ENCODE peak calls at places on chromosomes 5 and 9, in five cellular contexts. X is sigmoid colon, A is stomach, G is transverse colon, O is K562. S is an unnamed sample.

GRCh38 chr5:109558952-109559351 is 130.8 kb upstream of the MAN2A1 start:
- DNase-seq in X (no peak), A (no peak), G (no peak), O (no peak), S (no peak)

GRCh38 chr9:91162784-91163440 is 198.8 kb downstream of the AUH start:
- DNase-seq in X (no peak), A (peak), G (peak), O (peak), S (no peak)

GRCh38 chr5:158777647-158778368 is 321.9 kb downstream of the EBF1 start:
- DNase-seq in X (no peak), A (no peak), G (no peak), O (no peak), S (no peak)

GRCh38 chr9:13845460-13845859 is 468.5 kb downstream of the NFIB start:
- DNase-seq in X (no peak), A (no peak), G (no peak), O (no peak), S (no peak)

GRCh38 chr9:115946530-115946929 is 207.1 kb upstream of the PAPPA start:
- DNase-seq in X (no peak), A (no peak), G (no peak), O (no peak), S (no peak)

GRCh38 chr5:176547811-176548210 is 1.3 kb upstream of the CDHR2 start:
- DNase-seq in X (no peak), A (peak), G (peak), O (no peak), S (no peak)

GRCh38 chr9:89952401-89952800 is 347.6 kb downstream of the GADD45G start:
- DNase-seq in X (no peak), A (no peak), G (no peak), O (no peak), S (no peak)

GRCh38 chr5:68161156-68161555 is 54.4 kb upstream of the PIK3R1 start:
- DNase-seq in X (no peak), A (no peak), G (no peak), O (no peak), S (no peak)

GRCh38 chr5:43369651-43370050 is 42.5 kb downstream of the CCL28 start:
- DNase-seq in X (no peak), A (no peak), G (no peak), O (no peak), S (no peak)

GRCh38 chr5:135660826-135661555 is 82.2 kb upstream of the CXCL14 start:
- DNase-seq in X (no peak), A (no peak), G (no peak), O (no peak), S (no peak)

GRCh38 chr9:131739192-131739961 is 499 bp downstream of the RAPGEF1 start:
- DNase-seq in X (peak), A (peak), G (peak), O (peak), S (peak)

GRCh38 chr9:90307177-90307833 is 335.3 kb downstream of the DIRAS2 start:
- DNase-seq in X (no peak), A (no peak), G (no peak), O (no peak), S (peak)

GRCh38 chr5:172837640-172838039 is 3.6 kb downstream of the ERGIC1 start:
- DNase-seq in X (peak), A (peak), G (peak), O (no peak), S (peak)

GRCh38 chr9:4955836-4956235 is 29.2 kb upstream of the JAK2 start:
- DNase-seq in X (no peak), A (no peak), G (no peak), O (no peak), S (no peak)

GRCh38 chr5:105670586-105670985 is 2000.2 kb downstream of the EFNA5 start:
- DNase-seq in X (no peak), A (no peak), G (no peak), O (no peak), S (no peak)

GRCh38 chr9:34272146-34272545 is 56.9 kb downstream of the KIF24 start:
- DNase-seq in X (no peak), A (no peak), G (no peak), O (no peak), S (no peak)

GRCh38 chr9:133981589-133981957 is 10.6 kb downstream of the VAV2 start:
- DNase-seq in X (no peak), A (no peak), G (no peak), O (no peak), S (no peak)

GRCh38 chr5:119411935-119412623 is 40.2 kb upstream of the HSD17B4 start:
- DNase-seq in X (peak), A (peak), G (peak), O (peak), S (peak)

GRCh38 chr9:83466877-83467276 is 71.3 kb downstream of the FRMD3 start:
- DNase-seq in X (no peak), A (no peak), G (no peak), O (no peak), S (no peak)

GRCh38 chr9:13324988-13325387 is 45.5 kb upstream of the MPDZ start:
- DNase-seq in X (no peak), A (no peak), G (no peak), O (no peak), S (no peak)

GRCh38 chr9:133201424-133202144 is 7.5 kb downstream of the OBP2B start:
- DNase-seq in X (no peak), A (peak), G (no peak), O (no peak), S (no peak)

GRCh38 chr9:108937561-108938305 is 3.5 kb downstream of the ABITRAM start:
- DNase-seq in X (no peak), A (no peak), G (no peak), O (no peak), S (no peak)

GRCh38 chr9:108860354-108860753 is 1.7 kb upstream of the ACTL7A start:
- DNase-seq in X (no peak), A (no peak), G (no peak), O (no peak), S (no peak)

GRCh38 chr9:74412236-74412979 is 84.7 kb upstream of the RORB start:
- DNase-seq in X (no peak), A (no peak), G (no peak), O (no peak), S (no peak)

GRCh38 chr5:61683926-61684325 is 351.9 kb downstream of the ZSWIM6 start:
- DNase-seq in X (no peak), A (no peak), G (no peak), O (no peak), S (no peak)

GRCh38 chr9:93664549-93665120 is 88.3 kb downstream of the PHF2 start:
- DNase-seq in X (peak), A (no peak), G (peak), O (no peak), S (no peak)

GRCh38 chr9:85515021-85515420 is 226.7 kb downstream of the AGTPBP1 start:
- DNase-seq in X (no peak), A (no peak), G (no peak), O (no peak), S (no peak)

GRCh38 chr9:8857330-8858249 is 1058.0 kb upstream of the DMAC1 start:
- DNase-seq in X (peak), A (peak), G (peak), O (no peak), S (peak)

GRCh38 chr5:103526164-103526915 is 36.2 kb downstream of the NUDT12 start:
- DNase-seq in X (no peak), A (no peak), G (no peak), O (no peak), S (no peak)

GRCh38 chr5:96344678-96345612 is 88.1 kb downstream of the PCSK1 start:
- DNase-seq in X (no peak), A (peak), G (peak), O (peak), S (no peak)

GRCh38 chr5:181187500-181188213 is 17.3 kb downstream of the TRIM7 start:
- DNase-seq in X (peak), A (peak), G (peak), O (peak), S (peak)

GRCh38 chr9:37424686-37425297 is 2.3 kb downstream of the GRHPR start:
- DNase-seq in X (no peak), A (no peak), G (no peak), O (no peak), S (no peak)

GRCh38 chr9:37422289-37423104 is at the start of gene GRHPR:
- DNase-seq in X (peak), A (peak), G (peak), O (peak), S (peak)

GRCh38 chr9:37423508-37423907 is 1.0 kb downstream of the GRHPR start:
- DNase-seq in X (no peak), A (no peak), G (no peak), O (no peak), S (no peak)

GRCh38 chr9:37425298-37425752 is 2.8 kb downstream of the GRHPR start:
- DNase-seq in X (no peak), A (no peak), G (no peak), O (no peak), S (peak)

GRCh38 chr9:37424204-37424685 is 1.7 kb downstream of the GRHPR start:
- DNase-seq in X (no peak), A (no peak), G (no peak), O (no peak), S (no peak)
- TF ChIP-seq EP300 in X (no peak), A (no peak), G (no peak), O (no peak), S (no peak)

DNA sequence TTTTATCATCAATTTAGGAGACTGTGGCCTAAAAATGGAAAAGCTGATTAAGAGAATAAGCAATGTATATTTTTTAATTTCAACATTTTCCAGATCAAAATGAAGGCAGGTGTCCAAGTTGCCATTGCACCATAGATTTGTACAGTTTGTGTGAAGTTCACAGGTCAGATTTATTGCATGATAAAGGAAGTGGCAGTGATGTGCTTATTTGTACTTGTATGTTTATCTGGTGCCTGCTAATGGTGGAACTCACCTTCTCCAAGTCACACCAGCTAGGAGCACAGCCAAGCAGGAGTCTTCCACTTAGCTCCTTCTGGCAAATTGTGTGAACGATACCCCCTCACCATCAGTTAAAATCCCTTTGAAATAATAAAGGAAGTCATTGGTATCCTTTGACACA is 37.8 kb upstream of the ANKRD31 start:
- DNase-seq in X (no peak), A (no peak), G (no peak), O (no peak), S (no peak)
- TF ChIP-seq EP300 in X (no peak), A (no peak), G (no peak), O (no peak), S (no peak)

GRCh38 chr9:136808781-136809158 is 1.0 kb downstream of the RABL6 start:
- DNase-seq in X (no peak), A (no peak), G (no peak), O (no peak), S (no peak)
- TF ChIP-seq EP300 in X (no peak), A (no peak), G (no peak), O (no peak), S (no peak)

DNA sequence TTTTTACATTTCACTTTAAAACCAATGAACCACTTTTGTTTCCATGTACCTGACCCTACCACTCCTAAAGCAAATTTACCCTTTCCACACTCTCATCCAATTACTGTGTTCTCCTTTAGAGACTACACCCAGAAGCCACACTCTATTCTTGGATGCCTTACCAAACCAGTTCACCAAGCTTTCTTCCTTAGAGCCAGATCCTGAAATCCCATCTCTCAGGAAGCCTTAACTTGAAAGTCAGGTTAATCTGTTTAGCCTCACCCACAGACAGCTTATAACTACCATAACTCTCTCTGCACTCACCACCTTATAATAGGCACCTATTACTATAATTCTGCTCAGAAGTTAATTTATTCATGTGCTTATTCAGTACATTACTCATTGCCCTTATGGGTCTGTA is 4.3 kb downstream of the CSNK1A1 start:
- DNase-seq in X (no peak), A (no peak), G (no peak), O (no peak), S (no peak)
- TF ChIP-seq EP300 in X (no peak), A (no peak), G (no peak), O (no peak), S (no peak)

DNA sequence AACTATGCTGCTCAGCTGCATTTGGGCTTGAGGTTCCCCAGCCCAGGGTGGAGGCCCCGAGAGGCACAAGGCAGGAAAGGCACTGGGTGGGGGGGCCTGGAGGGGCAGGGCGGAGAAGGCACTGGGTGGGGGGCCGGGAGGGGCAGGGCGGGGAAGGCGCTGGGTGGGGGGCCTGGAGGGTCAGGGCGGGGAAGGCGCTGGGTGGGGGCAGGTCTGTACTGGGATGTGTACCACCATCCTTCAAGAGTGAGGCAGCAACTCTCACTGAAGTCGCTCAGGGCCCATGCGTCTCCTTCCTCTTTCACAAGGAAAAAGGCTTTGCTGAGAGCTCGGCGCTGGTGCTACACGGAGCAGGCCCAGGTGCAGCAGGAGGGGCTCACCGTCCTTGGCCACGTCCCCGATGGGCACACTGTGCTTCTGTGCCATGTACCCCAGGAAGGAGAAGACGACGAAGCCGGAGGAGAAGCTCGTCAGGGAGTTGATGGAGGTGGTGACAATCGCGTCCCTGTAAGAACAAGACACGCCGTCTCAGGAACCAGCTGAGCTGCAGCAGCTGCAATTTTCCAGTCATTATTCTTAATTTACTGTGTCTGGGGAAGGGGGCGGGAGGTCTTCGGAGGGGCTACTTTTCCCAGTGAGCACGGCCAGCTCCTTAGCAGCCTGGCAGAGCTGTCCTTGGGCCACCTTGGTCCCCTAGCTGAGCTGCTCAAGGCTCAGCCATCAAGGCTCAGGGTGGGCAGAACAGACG is 30.8 kb downstream of the SLC6A3 start:
- DNase-seq in X (no peak), A (no peak), G (no peak), O (peak), S (no peak)
- TF ChIP-seq EP300 in X (no peak), A (no peak), G (no peak), O (no peak), S (no peak)

DNA sequence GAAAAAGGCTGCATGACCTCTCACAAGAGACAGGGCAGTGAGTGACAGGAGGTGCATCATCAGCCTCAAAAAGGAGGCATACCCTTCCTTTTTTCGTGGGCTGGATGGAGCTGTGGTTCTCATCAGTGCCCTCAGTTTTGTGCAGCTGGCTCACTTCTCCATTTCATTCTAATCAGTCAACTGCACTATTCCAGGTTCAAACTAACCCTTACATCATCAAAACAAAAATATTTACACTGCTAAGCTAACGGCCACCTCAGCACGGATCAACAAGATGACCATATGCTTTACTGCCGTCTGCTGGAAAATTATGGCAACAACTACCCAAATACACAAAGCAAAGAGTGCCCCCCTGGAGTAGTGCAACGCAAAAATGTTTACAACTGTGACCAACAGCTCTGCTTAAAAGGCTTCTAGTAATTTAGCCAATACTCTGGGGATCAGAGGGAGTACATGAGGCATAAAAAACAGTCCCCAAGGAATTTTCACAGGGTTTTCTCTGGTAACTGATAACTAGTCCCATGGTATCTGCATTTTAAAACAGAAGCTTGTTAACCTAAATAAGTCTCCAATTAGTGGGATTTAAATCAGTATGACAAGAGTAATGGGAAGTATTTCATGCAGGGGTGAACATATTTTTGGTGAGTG is 10.8 kb downstream of the KCNV2 start:
- DNase-seq in X (no peak), A (no peak), G (no peak), O (peak), S (peak)
- TF ChIP-seq EP300 in X (no peak), A (no peak), G (no peak), O (no peak), S (no peak)

GRCh38 chr5:179820127-179820482 is 600 bp upstream of the SQSTM1 start:
- DNase-seq in X (no peak), A (no peak), G (no peak), O (no peak), S (no peak)

GRCh38 chr5:179821298-179822058 is 773 bp downstream of the SQSTM1 start:
- DNase-seq in X (peak), A (peak), G (peak), O (peak), S (peak)

GRCh38 chr5:179819296-179820126 is 1.2 kb upstream of the SQSTM1 start:
- DNase-seq in X (peak), A (peak), G (peak), O (peak), S (peak)

GRCh38 chr5:179822059-179822432 is 1.3 kb downstream of the SQSTM1 start:
- DNase-seq in X (no peak), A (no peak), G (no peak), O (no peak), S (no peak)

GRCh38 chr5:179820483-179821297 is at the start of gene SQSTM1:
- DNase-seq in X (peak), A (peak), G (peak), O (peak), S (peak)
- TF ChIP-seq EP300 in X (no peak), A (no peak), G (no peak), O (peak), S (no peak)

DNA sequence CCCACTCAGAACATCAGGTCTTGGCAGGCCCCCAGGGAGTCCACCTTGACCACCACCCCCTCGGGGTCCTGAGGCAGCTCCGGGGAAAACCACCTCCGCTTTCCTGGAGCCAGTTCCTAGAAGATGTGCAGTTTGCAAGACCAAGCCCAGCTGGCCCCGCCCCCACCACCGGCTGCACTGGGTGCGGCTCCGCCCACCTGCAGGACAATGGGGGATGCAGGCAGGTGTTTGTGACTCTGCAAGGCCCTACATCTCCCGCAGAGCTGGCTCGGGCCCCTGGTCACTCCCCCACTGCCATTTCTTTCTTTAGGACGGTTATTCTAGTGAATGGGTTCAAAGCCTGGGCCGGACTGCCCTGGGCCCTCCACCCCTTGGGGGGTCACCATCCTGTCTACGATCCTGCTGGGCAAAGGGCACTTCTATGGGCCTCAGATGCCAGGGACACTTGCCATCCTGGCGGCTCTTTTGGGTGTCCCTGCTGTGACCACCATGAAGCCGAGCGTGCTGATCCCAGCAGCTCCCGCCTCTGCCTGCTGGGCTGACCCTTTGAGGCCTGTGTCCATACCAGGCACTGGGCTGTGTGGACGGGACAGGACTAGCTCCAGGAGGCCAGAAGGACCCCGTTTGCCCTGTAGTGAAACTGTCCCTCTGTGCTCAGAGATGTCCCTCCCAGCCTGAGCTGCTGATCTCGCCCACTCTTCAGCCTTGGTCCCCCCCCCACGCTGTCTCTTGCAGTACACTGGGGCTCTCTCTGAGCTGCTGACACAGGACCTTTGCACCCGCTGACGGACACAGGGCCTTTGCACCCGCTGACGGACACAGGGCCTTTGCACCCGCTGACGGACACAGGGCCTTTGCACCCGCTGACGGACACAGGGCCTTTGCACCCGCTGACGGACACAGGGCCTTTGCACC is 5.9 kb upstream of the NACC2 start:
- DNase-seq in X (no peak), A (no peak), G (no peak), O (peak), S (no peak)
- TF ChIP-seq EP300 in X (no peak), A (no peak), G (no peak), O (no peak), S (no peak)

S was measured in ovary.